ENCODE peak calls at places on chromosome 19, in seven cellular contexts. Q, A, Z, W, P, S and X are unnamed samples.

GRCh38 chr19:6802336-6803035 is 30.0 kb downstream of the VAV1 start:
- DNase-seq in Q (no peak), A (peak; percentile 38), Z (no peak), W (no peak), P (peak; percentile 77), S (no peak), X (no peak)

GRCh38 chr19:43316591-43317319 is 36.7 kb upstream of the CD177 start:
- DNase-seq in Q (peak; percentile 17), A (peak; percentile 42), Z (peak; percentile 24), W (no peak), P (no peak), S (peak; percentile 55), X (peak; percentile 38)

GRCh38 chr19:3618144-3618810 is 8.3 kb downstream of the CACTIN start:
- DNase-seq in Q (peak; percentile 97), A (peak; percentile 35), Z (peak; percentile 28), W (no peak), P (peak; percentile 64), S (peak; percentile 71), X (no peak)

GRCh38 chr19:3673506-3674439 is 26.5 kb downstream of the PIP5K1C start:
- DNase-seq in Q (no peak), A (no peak), Z (no peak), W (no peak), P (no peak), S (no peak), X (no peak)

GRCh38 chr19:11014403-11014911 is 53.6 kb downstream of the SMARCA4 start:
- DNase-seq in Q (peak; percentile 81), A (no peak), Z (no peak), W (no peak), P (no peak), S (no peak), X (no peak)

GRCh38 chr19:44598880-44599279 is 14.5 kb upstream of the IGSF23 start:
- DNase-seq in Q (no peak), A (no peak), Z (no peak), W (no peak), P (no peak), S (no peak), X (no peak)

GRCh38 chr19:23071087-23071511 is 45.7 kb upstream of the ZNF730 start:
- DNase-seq in Q (peak; percentile 55), A (no peak), Z (peak; percentile 28), W (no peak), P (no peak), S (no peak), X (no peak)

GRCh38 chr19:2702170-2703076 is at the start of gene GNG7:
- DNase-seq in Q (peak; percentile 100), A (peak; percentile 83), Z (peak; percentile 75), W (peak; percentile 54), P (peak; percentile 95), S (peak; percentile 91), X (no peak)

GRCh38 chr19:17680235-17680722 is 7.9 kb downstream of the UNC13A start:
- DNase-seq in Q (peak; percentile 66), A (peak; percentile 57), Z (peak; percentile 29), W (no peak), P (peak; percentile 51), S (no peak), X (peak; percentile 41)

GRCh38 chr19:32828643-32829344 is 40.8 kb downstream of the SLC7A9 start:
- DNase-seq in Q (no peak), A (no peak), Z (no peak), W (no peak), P (no peak), S (no peak), X (no peak)

GRCh38 chr19:19372656-19373416 is 32.6 kb upstream of the GATAD2A start:
- DNase-seq in Q (no peak), A (peak; percentile 88), Z (peak; percentile 75), W (no peak), P (no peak), S (peak; percentile 61), X (no peak)

GRCh38 chr19:2812414-2813234 is 7.0 kb upstream of the ZNF554 start:
- DNase-seq in Q (peak; percentile 22), A (no peak), Z (no peak), W (no peak), P (no peak), S (no peak), X (no peak)

GRCh38 chr19:46841458-46842083 is 9.1 kb downstream of the AP2S1 start:
- DNase-seq in Q (no peak), A (peak; percentile 58), Z (peak; percentile 43), W (no peak), P (no peak), S (no peak), X (peak; percentile 68)

GRCh38 chr19:55482128-55482961 is 2.6 kb upstream of the NAT14 start:
- DNase-seq in Q (no peak), A (no peak), Z (no peak), W (no peak), P (no peak), S (no peak), X (no peak)

GRCh38 chr19:42093505-42093904 is 17.5 kb downstream of the ZNF574 start:
- DNase-seq in Q (no peak), A (no peak), Z (no peak), W (no peak), P (no peak), S (no peak), X (no peak)